ENCODE peak calls at places on chromosomes 6 and 20, in eight cellular contexts. G, Z, D, J, A, U, F and P are unnamed samples.
A peak's percentile ranks its signal among the peaks of the same experiment; 100 is the strongest.

GRCh38 chr6:43867246-43867645 is 97.2 kb downstream of the VEGFA start:
- DNase-seq in G (no peak), Z (no peak), D (no peak), J (no peak), A (no peak), U (no peak), F (no peak), P (no peak)

GRCh38 chr6:41370488-41371111 is 35.2 kb downstream of the NCR2 start:
- DNase-seq in G (no peak), Z (no peak), D (no peak), J (no peak), A (no peak), U (no peak), F (no peak), P (no peak)

GRCh38 chr20:258963-259362 is 1.4 kb downstream of the DEFB132 start:
- DNase-seq in G (peak; percentile 59), Z (no peak), D (no peak), J (peak; percentile 52), A (peak; percentile 1), U (no peak), F (no peak), P (peak; percentile 43)

GRCh38 chr20:39986231-39986904 is 702.7 kb downstream of the MAFB start:
- DNase-seq in G (peak; percentile 3), Z (no peak), D (no peak), J (peak; percentile 85), A (no peak), U (no peak), F (peak; percentile 2), P (no peak)

GRCh38 chr20:41223112-41223511 is 85.8 kb downstream of the PLCG1 start:
- DNase-seq in G (no peak), Z (no peak), D (no peak), J (no peak), A (no peak), U (no peak), F (no peak), P (no peak)

GRCh38 chr6:91166271-91166670 is 579.4 kb upstream of the MAP3K7 start:
- DNase-seq in G (no peak), Z (no peak), D (no peak), J (no peak), A (no peak), U (no peak), F (no peak), P (no peak)

GRCh38 chr20:34268851-34269668 is 27.8 kb downstream of the ASIP start:
- DNase-seq in G (no peak), Z (no peak), D (no peak), J (no peak), A (no peak), U (peak; percentile 39), F (no peak), P (no peak)

GRCh38 chr6:112241820-112242443 is 12.4 kb downstream of the LAMA4 start:
- DNase-seq in G (no peak), Z (no peak), D (no peak), J (no peak), A (no peak), U (no peak), F (no peak), P (no peak)

GRCh38 chr6:131954099-131954774 is 3.1 kb upstream of the CCN2 start:
- DNase-seq in G (no peak), Z (no peak), D (no peak), J (no peak), A (no peak), U (no peak), F (no peak), P (no peak)

GRCh38 chr6:1870902-1871301 is 261.2 kb downstream of the FOXC1 start:
- DNase-seq in G (no peak), Z (no peak), D (no peak), J (no peak), A (no peak), U (no peak), F (no peak), P (no peak)

GRCh38 chr6:78808933-78809332 is 58.4 kb upstream of the IRAK1BP1 start:
- DNase-seq in G (no peak), Z (no peak), D (no peak), J (no peak), A (no peak), U (no peak), F (no peak), P (no peak)

GRCh38 chr6:144278659-144279314 is 6.3 kb upstream of the UTRN start:
- DNase-seq in G (no peak), Z (no peak), D (no peak), J (no peak), A (no peak), U (no peak), F (no peak), P (no peak)

GRCh38 chr6:40543776-40544175 is 43.4 kb downstream of the LRFN2 start:
- DNase-seq in G (no peak), Z (no peak), D (no peak), J (no peak), A (no peak), U (no peak), F (no peak), P (no peak)

GRCh38 chr20:25256226-25256859 is 8.5 kb downstream of the PYGB start:
- DNase-seq in G (no peak), Z (no peak), D (no peak), J (peak; percentile 57), A (no peak), U (no peak), F (no peak), P (no peak)

GRCh38 chr6:139291813-139292619 is at the start of gene TXLNB:
- DNase-seq in G (no peak), Z (peak; percentile 71), D (no peak), J (peak; percentile 83), A (peak; percentile 91), U (peak; percentile 88), F (peak; percentile 47), P (no peak)